ENCODE peak calls at places on chromosomes 4 and X, in nine cellular contexts. Y is activated naive CD4-positive, alpha-beta T cell; M is germinal center; U is fibroblast of lung; B is mesendoderm; S is epithelial cell of prostate; G is NCI-H1092; E is NCI-H1694 treated with DMSO at 0.1 percent for 48 hours; N is central memory CD4-positive, alpha-beta T cell. K is an unnamed sample.

GRCh38 chr4:31518796-31519250 is 798.7 kb downstream of the PCDH7 start:
- DNase-seq in Y (no peak), M (no peak), U (peak), B (no peak), S (peak), G (no peak), E (no peak), N (no peak), K (no peak)

GRCh38 chrX:154599531-154599930 is 14.6 kb downstream of the CTAG1A start:
- DNase-seq in Y (no peak), M (no peak), U (no peak), B (no peak), S (no peak), G (no peak), E (no peak), N (no peak), K (no peak)

GRCh38 chrX:109826954-109827708 is 94.1 kb upstream of the ACSL4 start:
- DNase-seq in Y (no peak), M (no peak), U (peak), B (peak), S (no peak), G (no peak), E (no peak), N (no peak), K (no peak)

GRCh38 chr4:101345271-101345595 is 2.1 kb downstream of the PPP3CA start:
- DNase-seq in Y (no peak), M (peak), U (peak), B (no peak), S (no peak), G (no peak), E (no peak), N (peak), K (no peak)

GRCh38 chr4:153781717-153782416 is 7.0 kb downstream of the SFRP2 start:
- DNase-seq in Y (no peak), M (no peak), U (peak), B (no peak), S (peak), G (no peak), E (no peak), N (no peak), K (no peak)

GRCh38 chrX:56729152-56729557 is at the start of gene NBDY:
- DNase-seq in Y (no peak), M (peak), U (peak), B (peak), S (no peak), G (no peak), E (peak), N (peak), K (peak)

GRCh38 chrX:40651620-40652223 is 4.4 kb upstream of the CXorf38 start:
- DNase-seq in Y (no peak), M (peak), U (peak), B (peak), S (no peak), G (peak), E (peak), N (peak), K (no peak)

GRCh38 chrX:112527903-112528302 is 151.8 kb downstream of the LHFPL1 start:
- DNase-seq in Y (no peak), M (no peak), U (no peak), B (no peak), S (no peak), G (no peak), E (no peak), N (no peak), K (no peak)

GRCh38 chrX:46710927-46711623 is 47.8 kb downstream of the SLC9A7 start:
- DNase-seq in Y (no peak), M (no peak), U (no peak), B (no peak), S (no peak), G (peak), E (no peak), N (no peak), K (no peak)

GRCh38 chr4:64144994-64145393 is 264.3 kb downstream of the TECRL start:
- DNase-seq in Y (no peak), M (no peak), U (no peak), B (no peak), S (peak), G (peak), E (peak), N (no peak), K (peak)

GRCh38 chrX:56232221-56233082 is at the start of gene KLF8:
- DNase-seq in Y (no peak), M (peak), U (no peak), B (peak), S (peak), G (no peak), E (no peak), N (peak), K (no peak)

GRCh38 chr4:11700751-11701226 is 272.1 kb upstream of the HS3ST1 start:
- DNase-seq in Y (no peak), M (no peak), U (peak), B (no peak), S (peak), G (no peak), E (no peak), N (no peak), K (no peak)

GRCh38 chr4:13097971-13098370 is 386.2 kb downstream of the RAB28 start:
- DNase-seq in Y (no peak), M (no peak), U (no peak), B (no peak), S (no peak), G (no peak), E (no peak), N (no peak), K (no peak)

GRCh38 chr4:20318899-20319291 is 67.2 kb downstream of the SLIT2 start:
- DNase-seq in Y (no peak), M (no peak), U (no peak), B (no peak), S (no peak), G (no peak), E (no peak), N (no peak), K (no peak)

GRCh38 chrX:103101280-103102042 is 8.5 kb upstream of the NXF3 start:
- DNase-seq in Y (no peak), M (no peak), U (peak), B (peak), S (no peak), G (no peak), E (no peak), N (no peak), K (peak)

GRCh38 chr4:40418430-40419230 is 83.5 kb downstream of the CHRNA9 start:
- DNase-seq in Y (no peak), M (no peak), U (no peak), B (no peak), S (no peak), G (no peak), E (no peak), N (no peak), K (no peak)

GRCh38 chrX:143635915-143636314 is at the start of gene SLITRK4:
- DNase-seq in Y (no peak), M (no peak), U (no peak), B (peak), S (no peak), G (no peak), E (no peak), N (no peak), K (no peak)

GRCh38 chr4:40055873-40056721 is 553 bp upstream of the N4BP2 start:
- DNase-seq in Y (peak), M (peak), U (peak), B (peak), S (no peak), G (peak), E (peak), N (peak), K (peak)

GRCh38 chr4:142567199-142567598 is 278.9 kb downstream of the INPP4B start:
- DNase-seq in Y (peak), M (no peak), U (peak), B (peak), S (no peak), G (no peak), E (no peak), N (peak), K (no peak)

GRCh38 chr4:154597798-154598774 is 7.5 kb upstream of the FGA start:
- DNase-seq in Y (no peak), M (no peak), U (no peak), B (no peak), S (no peak), G (no peak), E (no peak), N (no peak), K (no peak)